ENCODE peak calls at places on chromosomes 7 and 10, in ten cellular contexts. One of them, this sample, is unnamed.

GRCh38 chr7:141011443-141011842 is 3.3 kb downstream of the MRPS33 start:
- DNase-seq in choroid plexus epithelial cell: no peak
- DNase-seq in testis: no peak
- DNase-seq in HFF-Myc: no peak
- DNase-seq in AG09309: no peak
- DNase-seq in mucosa of descending colon: no peak
- DNase-seq in osteocyte: no peak
- DNase-seq in GM06990: no peak
- DNase-seq in WERI-Rb-1: no peak
- DNase-seq in MCF 10A: no peak
- DNase-seq in this sample: no peak

GRCh38 chr7:42244828-42245227 is 7.8 kb upstream of the GLI3 start:
- DNase-seq in choroid plexus epithelial cell: peak
- DNase-seq in testis: no peak
- DNase-seq in HFF-Myc: no peak
- DNase-seq in AG09309: no peak
- DNase-seq in mucosa of descending colon: no peak
- DNase-seq in osteocyte: no peak
- DNase-seq in GM06990: no peak
- DNase-seq in WERI-Rb-1: no peak
- DNase-seq in MCF 10A: peak
- DNase-seq in this sample: no peak

GRCh38 chr7:151367304-151367703 is 25.7 kb downstream of the NUB1 start:
- DNase-seq in choroid plexus epithelial cell: peak
- DNase-seq in testis: no peak
- DNase-seq in HFF-Myc: no peak
- DNase-seq in AG09309: no peak
- DNase-seq in mucosa of descending colon: no peak
- DNase-seq in osteocyte: no peak
- DNase-seq in GM06990: no peak
- DNase-seq in WERI-Rb-1: no peak
- DNase-seq in MCF 10A: no peak
- DNase-seq in this sample: no peak

GRCh38 chr7:128699196-128699712 is 27.2 kb downstream of the GARIN1A start:
- DNase-seq in choroid plexus epithelial cell: no peak
- DNase-seq in testis: no peak
- DNase-seq in HFF-Myc: no peak
- DNase-seq in AG09309: no peak
- DNase-seq in mucosa of descending colon: no peak
- DNase-seq in osteocyte: no peak
- DNase-seq in GM06990: no peak
- DNase-seq in WERI-Rb-1: no peak
- DNase-seq in MCF 10A: no peak
- DNase-seq in this sample: no peak

GRCh38 chr10:97531401-97531985 is 32.8 kb downstream of the UBTD1 start:
- DNase-seq in choroid plexus epithelial cell: peak
- DNase-seq in testis: no peak
- DNase-seq in HFF-Myc: no peak
- DNase-seq in AG09309: no peak
- DNase-seq in mucosa of descending colon: no peak
- DNase-seq in osteocyte: no peak
- DNase-seq in GM06990: no peak
- DNase-seq in WERI-Rb-1: no peak
- DNase-seq in MCF 10A: no peak
- DNase-seq in this sample: no peak

GRCh38 chr7:96452146-96452545 is 130.2 kb upstream of the SLC25A13 start:
- DNase-seq in choroid plexus epithelial cell: no peak
- DNase-seq in testis: no peak
- DNase-seq in HFF-Myc: no peak
- DNase-seq in AG09309: no peak
- DNase-seq in mucosa of descending colon: no peak
- DNase-seq in osteocyte: no peak
- DNase-seq in GM06990: no peak
- DNase-seq in WERI-Rb-1: no peak
- DNase-seq in MCF 10A: no peak
- DNase-seq in this sample: no peak

GRCh38 chr10:118851062-118852035 is 96.6 kb upstream of the CACUL1 start:
- DNase-seq in choroid plexus epithelial cell: no peak
- DNase-seq in testis: no peak
- DNase-seq in HFF-Myc: no peak
- DNase-seq in AG09309: no peak
- DNase-seq in mucosa of descending colon: no peak
- DNase-seq in osteocyte: no peak
- DNase-seq in GM06990: no peak
- DNase-seq in WERI-Rb-1: no peak
- DNase-seq in MCF 10A: peak
- DNase-seq in this sample: no peak

GRCh38 chr7:73517241-73517995 is 4.7 kb downstream of the BAZ1B start:
- DNase-seq in choroid plexus epithelial cell: no peak
- DNase-seq in testis: no peak
- DNase-seq in HFF-Myc: no peak
- DNase-seq in AG09309: no peak
- DNase-seq in mucosa of descending colon: no peak
- DNase-seq in osteocyte: no peak
- DNase-seq in GM06990: no peak
- DNase-seq in WERI-Rb-1: no peak
- DNase-seq in MCF 10A: no peak
- DNase-seq in this sample: no peak

GRCh38 chr10:29481906-29482440 is 152.8 kb downstream of the SVIL start:
- DNase-seq in choroid plexus epithelial cell: peak
- DNase-seq in testis: peak
- DNase-seq in HFF-Myc: no peak
- DNase-seq in AG09309: no peak
- DNase-seq in mucosa of descending colon: no peak
- DNase-seq in osteocyte: peak
- DNase-seq in GM06990: no peak
- DNase-seq in WERI-Rb-1: no peak
- DNase-seq in MCF 10A: no peak
- DNase-seq in this sample: no peak

GRCh38 chr10:29482591-29483421 is 152.0 kb downstream of the SVIL start:
- DNase-seq in choroid plexus epithelial cell: peak
- DNase-seq in testis: peak
- DNase-seq in HFF-Myc: peak
- DNase-seq in AG09309: no peak
- DNase-seq in mucosa of descending colon: no peak
- DNase-seq in osteocyte: peak
- DNase-seq in GM06990: no peak
- DNase-seq in WERI-Rb-1: peak
- DNase-seq in MCF 10A: no peak
- DNase-seq in this sample: peak

GRCh38 chr10:29480281-29480954 is 154.4 kb downstream of the SVIL start:
- DNase-seq in choroid plexus epithelial cell: no peak
- DNase-seq in testis: no peak
- DNase-seq in HFF-Myc: no peak
- DNase-seq in AG09309: no peak
- DNase-seq in mucosa of descending colon: no peak
- DNase-seq in osteocyte: peak
- DNase-seq in GM06990: no peak
- DNase-seq in WERI-Rb-1: no peak
- DNase-seq in MCF 10A: no peak
- DNase-seq in this sample: no peak

GRCh38 chr10:29473411-29474100 is 161.2 kb downstream of the SVIL start:
- DNase-seq in choroid plexus epithelial cell: peak
- DNase-seq in testis: no peak
- DNase-seq in HFF-Myc: no peak
- DNase-seq in AG09309: no peak
- DNase-seq in mucosa of descending colon: no peak
- DNase-seq in osteocyte: no peak
- DNase-seq in GM06990: no peak
- DNase-seq in WERI-Rb-1: no peak
- DNase-seq in MCF 10A: no peak
- DNase-seq in this sample: no peak

GRCh38 chr10:29479081-29479917 is 155.5 kb downstream of the SVIL start:
- DNase-seq in choroid plexus epithelial cell: peak
- DNase-seq in testis: no peak
- DNase-seq in HFF-Myc: no peak
- DNase-seq in AG09309: no peak
- DNase-seq in mucosa of descending colon: no peak
- DNase-seq in osteocyte: peak
- DNase-seq in GM06990: no peak
- DNase-seq in WERI-Rb-1: no peak
- DNase-seq in MCF 10A: peak
- DNase-seq in this sample: peak
- TF ChIP-seq CTCF in choroid plexus epithelial cell: no peak
- TF ChIP-seq CTCF in testis: no peak
- TF ChIP-seq CTCF in HFF-Myc: no peak
- TF ChIP-seq CTCF in AG09309: no peak
- TF ChIP-seq CTCF in mucosa of descending colon: no peak
- TF ChIP-seq CTCF in osteocyte: no peak
- TF ChIP-seq CTCF in GM06990: no peak
- TF ChIP-seq CTCF in WERI-Rb-1: no peak
- TF ChIP-seq CTCF in MCF 10A: no peak
- TF ChIP-seq CTCF in this sample: no peak

DNA sequence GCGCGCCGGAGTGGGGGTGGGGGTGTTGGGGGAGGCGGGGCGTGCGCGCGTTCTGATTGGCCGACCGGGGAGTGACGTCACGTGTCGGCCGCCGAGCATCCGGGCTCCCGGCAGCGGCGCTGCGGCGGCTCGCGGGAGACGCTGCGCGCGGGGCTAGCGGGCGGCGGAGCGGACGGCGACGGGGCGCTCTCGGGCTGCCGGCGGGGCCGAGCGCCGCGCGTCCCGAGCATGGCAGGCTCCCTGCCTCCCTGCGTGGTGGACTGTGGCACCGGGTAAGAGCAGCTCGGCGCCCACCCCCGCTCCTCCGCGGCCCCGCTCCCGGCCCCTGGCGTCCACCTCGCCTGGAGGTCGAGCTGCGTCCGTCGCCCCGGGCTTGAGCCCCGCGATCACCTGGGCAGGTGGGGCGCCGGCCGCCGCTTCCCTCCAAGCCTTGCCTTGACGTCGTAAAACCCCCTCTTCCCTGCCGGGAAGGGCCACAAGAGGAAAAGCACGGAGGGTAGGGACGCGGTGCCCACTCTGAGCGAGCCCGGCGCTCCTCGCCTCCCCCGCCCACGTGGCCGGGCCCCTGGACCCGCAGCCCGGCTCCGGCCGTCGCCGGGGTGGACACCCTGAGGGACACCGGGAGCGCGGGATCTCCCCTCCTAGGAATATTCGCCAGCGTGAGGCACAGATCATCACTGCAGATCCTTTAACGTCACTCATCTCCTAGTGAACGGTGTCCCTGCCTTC is at the start of gene ACTR3B:
- DNase-seq in choroid plexus epithelial cell: peak
- DNase-seq in testis: peak
- DNase-seq in HFF-Myc: no peak
- DNase-seq in AG09309: peak
- DNase-seq in mucosa of descending colon: peak
- DNase-seq in osteocyte: peak
- DNase-seq in GM06990: peak
- DNase-seq in WERI-Rb-1: peak
- DNase-seq in MCF 10A: peak
- DNase-seq in this sample: peak
- TF ChIP-seq CTCF in choroid plexus epithelial cell: no peak
- TF ChIP-seq CTCF in testis: no peak
- TF ChIP-seq CTCF in HFF-Myc: no peak
- TF ChIP-seq CTCF in AG09309: no peak
- TF ChIP-seq CTCF in mucosa of descending colon: no peak
- TF ChIP-seq CTCF in osteocyte: no peak
- TF ChIP-seq CTCF in GM06990: no peak
- TF ChIP-seq CTCF in WERI-Rb-1: no peak
- TF ChIP-seq CTCF in MCF 10A: no peak
- TF ChIP-seq CTCF in this sample: no peak

DNA sequence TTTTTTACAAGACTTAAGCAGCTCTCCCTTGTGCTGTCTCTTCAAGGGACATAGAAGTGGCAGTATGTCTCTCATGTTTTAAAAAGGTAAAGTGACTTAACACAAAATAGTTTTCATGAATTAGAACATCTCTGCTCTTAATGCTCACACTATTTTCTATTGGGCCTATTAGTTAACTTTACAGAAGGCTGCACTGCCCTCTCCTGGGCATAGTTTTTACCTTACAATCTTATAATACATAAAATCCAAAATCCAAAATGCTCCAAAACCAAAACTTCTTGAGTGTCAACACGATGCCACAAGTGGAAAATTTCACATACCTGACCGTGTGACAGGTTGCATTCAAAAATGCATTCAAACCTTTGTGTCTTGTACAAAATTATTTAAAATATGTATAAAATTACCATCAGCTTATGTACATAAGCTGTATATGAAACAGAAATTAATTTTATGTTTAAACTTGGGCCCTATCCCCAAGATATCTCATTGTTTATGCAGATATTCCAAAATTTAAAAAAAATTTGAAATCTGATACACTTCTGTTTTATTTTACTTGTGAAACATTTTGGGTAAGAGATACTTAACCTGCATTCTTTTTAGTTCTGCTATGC is 25.8 kb downstream of the TES start:
- DNase-seq in choroid plexus epithelial cell: peak
- DNase-seq in testis: peak
- DNase-seq in HFF-Myc: no peak
- DNase-seq in AG09309: no peak
- DNase-seq in mucosa of descending colon: no peak
- DNase-seq in osteocyte: no peak
- DNase-seq in GM06990: no peak
- DNase-seq in WERI-Rb-1: peak
- DNase-seq in MCF 10A: peak
- DNase-seq in this sample: peak
- TF ChIP-seq CTCF in choroid plexus epithelial cell: peak
- TF ChIP-seq CTCF in testis: peak
- TF ChIP-seq CTCF in HFF-Myc: peak
- TF ChIP-seq CTCF in AG09309: peak
- TF ChIP-seq CTCF in mucosa of descending colon: no peak
- TF ChIP-seq CTCF in osteocyte: peak
- TF ChIP-seq CTCF in GM06990: peak
- TF ChIP-seq CTCF in WERI-Rb-1: no peak
- TF ChIP-seq CTCF in MCF 10A: peak
- TF ChIP-seq CTCF in this sample: peak

GRCh38 chr10:76420725-76421124 is 989.3 kb downstream of the LRMDA start:
- DNase-seq in choroid plexus epithelial cell: no peak
- DNase-seq in testis: no peak
- DNase-seq in HFF-Myc: no peak
- DNase-seq in AG09309: no peak
- DNase-seq in mucosa of descending colon: no peak
- DNase-seq in osteocyte: no peak
- DNase-seq in GM06990: no peak
- DNase-seq in WERI-Rb-1: no peak
- DNase-seq in MCF 10A: no peak
- DNase-seq in this sample: no peak

GRCh38 chr10:76428541-76429330 is 997.3 kb downstream of the LRMDA start:
- DNase-seq in choroid plexus epithelial cell: peak
- DNase-seq in testis: no peak
- DNase-seq in HFF-Myc: peak
- DNase-seq in AG09309: peak
- DNase-seq in mucosa of descending colon: no peak
- DNase-seq in osteocyte: no peak
- DNase-seq in GM06990: no peak
- DNase-seq in WERI-Rb-1: no peak
- DNase-seq in MCF 10A: peak
- DNase-seq in this sample: no peak

DNA sequence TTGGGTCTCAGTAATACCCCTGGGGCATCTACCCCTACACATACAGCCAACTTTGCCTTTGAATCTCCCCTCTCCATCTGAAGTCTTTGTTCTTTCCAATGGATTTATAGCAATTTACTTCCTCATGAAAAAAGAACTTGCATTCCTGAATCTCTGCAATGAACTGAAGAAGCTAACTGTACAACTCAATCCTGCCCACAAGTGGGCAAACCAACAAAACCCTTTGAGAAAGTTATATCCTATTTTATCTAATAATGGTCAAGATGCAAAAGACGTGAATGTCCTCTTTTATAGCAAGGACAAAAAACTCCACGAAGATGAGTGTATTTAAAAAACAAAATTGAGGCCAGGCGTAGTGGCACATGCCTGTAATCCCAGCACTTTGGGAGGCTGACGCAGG is 991.3 kb downstream of the LRMDA start:
- DNase-seq in choroid plexus epithelial cell: no peak
- DNase-seq in testis: no peak
- DNase-seq in HFF-Myc: no peak
- DNase-seq in AG09309: no peak
- DNase-seq in mucosa of descending colon: no peak
- DNase-seq in osteocyte: no peak
- DNase-seq in GM06990: no peak
- DNase-seq in WERI-Rb-1: no peak
- DNase-seq in MCF 10A: no peak
- DNase-seq in this sample: no peak
- TF ChIP-seq CTCF in choroid plexus epithelial cell: no peak
- TF ChIP-seq CTCF in testis: no peak
- TF ChIP-seq CTCF in HFF-Myc: no peak
- TF ChIP-seq CTCF in AG09309: peak
- TF ChIP-seq CTCF in mucosa of descending colon: no peak
- TF ChIP-seq CTCF in osteocyte: peak
- TF ChIP-seq CTCF in GM06990: no peak
- TF ChIP-seq CTCF in WERI-Rb-1: no peak
- TF ChIP-seq CTCF in MCF 10A: no peak
- TF ChIP-seq CTCF in this sample: no peak